ENCODE peak calls at places on chromosomes 7 and 10, in ten cellular contexts. D is colonic mucosa; A is bronchial epithelial cell; I is G401; K is non-pigmented ciliary epithelial cell; G is stimulated activated CD4-positive, alpha-beta T cell treated with anti-CD3 and anti-CD28 coated beads, Interleukin-1b, Interleukin-23, amount 100 ng/mL, for 1 hour; M is neuronal stem cell; J is endodermal cell; S is activated naive CD4-positive, alpha-beta T cell; T is SK-MEL-5. V is an unnamed sample.

GRCh38 chr10:50510517-50511473 is 113.0 kb downstream of the SGMS1 start:
- DNase-seq in I (no peak), A (no peak), G (no peak), T (peak; percentile 89), D (no peak), J (no peak), M (no peak), K (no peak), S (no peak), V (no peak)

GRCh38 chr10:105843786-105844560 is 1202.9 kb downstream of the SORCS3 start:
- DNase-seq in S (no peak), M (no peak), G (no peak), D (no peak), J (peak; percentile 45), A (no peak), T (no peak), I (peak; percentile 18), K (no peak), V (no peak)

GRCh38 chr10:102613761-102614160 is 30.5 kb upstream of the TRIM8 start:
- DNase-seq in G (no peak), I (no peak), A (no peak), S (no peak), J (no peak), D (no peak), K (no peak), T (no peak), M (no peak), V (no peak)

GRCh38 chr10:17771027-17771426 is 19.0 kb downstream of the TMEM236 start:
- DNase-seq in J (no peak), A (no peak), D (no peak), M (no peak), K (no peak), S (no peak), T (no peak), I (no peak), G (no peak), V (no peak)

GRCh38 chr10:71078454-71079145 is 133.8 kb upstream of the UNC5B start:
- DNase-seq in G (no peak), S (no peak), I (no peak), A (no peak), J (peak; percentile 34), M (no peak), T (no peak), D (peak; percentile 6), K (no peak), V (no peak)

GRCh38 chr7:16465469-16466086 is at the start of gene SOSTDC1:
- DNase-seq in K (no peak), M (peak; percentile 31), I (peak; percentile 8), J (peak; percentile 54), D (peak; percentile 54), T (peak; percentile 67), G (no peak), S (no peak), A (peak; percentile 45), V (no peak)

GRCh38 chr7:116592445-116592844 is 67.6 kb downstream of the CAV1 start:
- DNase-seq in K (no peak), T (no peak), M (no peak), J (no peak), S (no peak), I (no peak), D (peak; percentile 63), A (no peak), G (no peak), V (no peak)

GRCh38 chr10:113941140-113941539 is 86.7 kb downstream of the NHLRC2 start:
- DNase-seq in A (no peak), D (no peak), I (no peak), T (no peak), S (no peak), M (no peak), K (no peak), G (no peak), J (no peak), V (no peak)

GRCh38 chr10:8731415-8732110 is 677.1 kb downstream of the GATA3 start:
- DNase-seq in M (peak; percentile 30), D (no peak), G (no peak), S (no peak), K (no peak), A (no peak), T (no peak), J (no peak), I (no peak), V (no peak)

GRCh38 chr10:122490268-122490667 is 28.9 kb downstream of the HTRA1 start:
- DNase-seq in M (no peak), G (no peak), S (no peak), D (no peak), A (peak; percentile 70), I (no peak), K (no peak), T (no peak), J (no peak), V (no peak)

GRCh38 chr7:149422914-149423285 is 38.0 kb downstream of the ZNF777 start:
- DNase-seq in D (peak; percentile 26), T (no peak), G (no peak), A (no peak), J (no peak), I (no peak), K (no peak), M (no peak), S (peak; percentile 36), V (no peak)

GRCh38 chr10:33143160-33143728 is 185.2 kb upstream of the ITGB1 start:
- DNase-seq in M (no peak), I (no peak), G (no peak), K (no peak), S (peak; percentile 18), J (no peak), D (no peak), A (peak; percentile 91), T (no peak), V (peak; percentile 74)

GRCh38 chr7:80135306-80136104 is 874 bp downstream of the GNAI1 start:
- DNase-seq in D (peak; percentile 38), S (peak; percentile 17), T (peak; percentile 40), M (peak; percentile 29), A (peak; percentile 37), G (no peak), K (no peak), I (peak; percentile 69), J (peak; percentile 69), V (no peak)

GRCh38 chr10:9824546-9825164 is 1193.0 kb upstream of the CELF2 start:
- DNase-seq in A (peak; percentile 32), I (no peak), K (no peak), M (no peak), T (no peak), D (no peak), S (no peak), G (no peak), J (peak; percentile 30), V (no peak)

GRCh38 chr7:129829677-129830631 is 122.8 kb downstream of the UBE2H start:
- DNase-seq in T (peak; percentile 92), D (peak; percentile 60), I (peak; percentile 90), J (peak; percentile 89), G (peak; percentile 12), M (peak; percentile 72), S (peak; percentile 30), K (no peak), A (peak; percentile 71), V (no peak)

GRCh38 chr7:151251926-151252835 is 3.7 kb upstream of the SMARCD3 start:
- DNase-seq in J (peak; percentile 87), S (no peak), M (peak; percentile 61), A (peak; percentile 9), T (peak; percentile 71), G (no peak), D (peak; percentile 43), K (no peak), I (peak; percentile 71), V (peak; percentile 41)

GRCh38 chr7:91353923-91354322 is 89.7 kb downstream of the FZD1 start:
- DNase-seq in S (no peak), D (no peak), T (no peak), M (peak; percentile 15), A (no peak), G (no peak), I (no peak), J (peak; percentile 57), K (no peak), V (no peak)

GRCh38 chr10:23556727-23557440 is 118.0 kb downstream of the OTUD1 start:
- DNase-seq in J (no peak), T (peak; percentile 1), D (no peak), G (no peak), A (peak; percentile 82), K (peak; percentile 60), S (no peak), M (no peak), I (no peak), V (peak; percentile 10)

GRCh38 chr7:134482858-134483257 is 24.0 kb upstream of the AKR1B1 start:
- DNase-seq in T (no peak), A (no peak), K (no peak), M (no peak), D (no peak), G (no peak), S (no peak), I (no peak), J (no peak), V (no peak)

GRCh38 chr10:31031205-31031665 is 430 bp downstream of the ZNF438 start:
- DNase-seq in A (no peak), D (peak; percentile 89), J (no peak), I (no peak), T (peak; percentile 16), G (no peak), S (no peak), M (no peak), K (no peak), V (no peak)

GRCh38 chr7:29764227-29764626 is 42.1 kb upstream of the WIPF3 start:
- DNase-seq in J (peak; percentile 85), I (no peak), G (no peak), M (no peak), D (peak; percentile 20), K (no peak), A (no peak), T (peak; percentile 71), S (no peak), V (no peak)

GRCh38 chr10:5522913-5523560 is 1.7 kb upstream of the CALML3 start:
- DNase-seq in A (no peak), K (no peak), G (no peak), S (no peak), D (no peak), J (no peak), I (no peak), T (no peak), M (no peak), V (no peak)

GRCh38 chr10:24891823-24892222 is 60.6 kb downstream of the PRTFDC1 start:
- DNase-seq in I (no peak), K (no peak), D (no peak), T (no peak), S (no peak), M (no peak), G (no peak), J (no peak), A (peak; percentile 83), V (peak; percentile 81)

GRCh38 chr10:91190388-91190870 is 30.0 kb upstream of the PCGF5 start:
- DNase-seq in K (no peak), T (no peak), I (no peak), S (no peak), A (no peak), J (no peak), M (no peak), D (no peak), G (no peak), V (peak; percentile 11)

GRCh38 chr7:157841757-157842390 is 505.1 kb downstream of the DNAJB6 start:
- DNase-seq in D (no peak), J (no peak), G (no peak), I (no peak), K (no peak), M (peak; percentile 27), T (no peak), A (no peak), S (no peak), V (no peak)

GRCh38 chr10:113187066-113187777 is 237.2 kb downstream of the TCF7L2 start:
- DNase-seq in I (peak; percentile 35), S (no peak), M (no peak), D (no peak), A (no peak), T (peak; percentile 14), G (no peak), J (no peak), K (no peak), V (no peak)

GRCh38 chr7:88302486-88302885 is 4.2 kb downstream of the STEAP4 start:
- DNase-seq in D (no peak), T (no peak), G (no peak), J (no peak), I (peak; percentile 23), S (no peak), A (no peak), K (no peak), M (no peak), V (no peak)

GRCh38 chr10:117533507-117534281 is 8.9 kb upstream of the EMX2 start:
- DNase-seq in K (no peak), I (no peak), T (no peak), D (no peak), M (no peak), S (no peak), G (no peak), J (peak; percentile 50), A (no peak), V (no peak)